ENCODE peak calls at places on chromosomes 1 and 21, in four cellular contexts. G is retinal pigment epithelial cell, L is PC-9, R is BE2C. T is an unnamed sample.

GRCh38 chr1:2427051-2427450 is 14.7 kb upstream of the PEX10 start:
- DNase-seq in R (no peak), L (no peak), G (no peak), T (no peak)

GRCh38 chr1:244820131-244820530 is 15.3 kb upstream of the COX20 start:
- DNase-seq in L (peak), G (no peak), R (no peak), T (no peak)

GRCh38 chr1:197268012-197268411 is at the start of gene CRB1:
- DNase-seq in G (no peak), R (no peak), L (no peak), T (no peak)

GRCh38 chr21:31713973-31714740 is 17.8 kb downstream of the SCAF4 start:
- DNase-seq in R (no peak), L (no peak), G (no peak), T (no peak)

GRCh38 chr1:230869499-230869898 is 1.2 kb upstream of the C1orf198 start:
- DNase-seq in R (no peak), G (no peak), L (no peak), T (no peak)

GRCh38 chr1:41493626-41494350 is 9.3 kb upstream of the EDN2 start:
- DNase-seq in G (no peak), R (no peak), L (no peak), T (no peak)

GRCh38 chr1:117231748-117232373 is 21.1 kb upstream of the VTCN1 start:
- DNase-seq in G (no peak), R (no peak), L (no peak), T (no peak)

GRCh38 chr1:53176452-53177344 is 19.9 kb upstream of the CPT2 start:
- DNase-seq in R (peak), G (no peak), L (peak), T (no peak)

GRCh38 chr1:175015243-175015642 is 8.0 kb downstream of the MRPS14 start:
- DNase-seq in L (no peak), G (no peak), R (no peak), T (no peak)

DNA sequence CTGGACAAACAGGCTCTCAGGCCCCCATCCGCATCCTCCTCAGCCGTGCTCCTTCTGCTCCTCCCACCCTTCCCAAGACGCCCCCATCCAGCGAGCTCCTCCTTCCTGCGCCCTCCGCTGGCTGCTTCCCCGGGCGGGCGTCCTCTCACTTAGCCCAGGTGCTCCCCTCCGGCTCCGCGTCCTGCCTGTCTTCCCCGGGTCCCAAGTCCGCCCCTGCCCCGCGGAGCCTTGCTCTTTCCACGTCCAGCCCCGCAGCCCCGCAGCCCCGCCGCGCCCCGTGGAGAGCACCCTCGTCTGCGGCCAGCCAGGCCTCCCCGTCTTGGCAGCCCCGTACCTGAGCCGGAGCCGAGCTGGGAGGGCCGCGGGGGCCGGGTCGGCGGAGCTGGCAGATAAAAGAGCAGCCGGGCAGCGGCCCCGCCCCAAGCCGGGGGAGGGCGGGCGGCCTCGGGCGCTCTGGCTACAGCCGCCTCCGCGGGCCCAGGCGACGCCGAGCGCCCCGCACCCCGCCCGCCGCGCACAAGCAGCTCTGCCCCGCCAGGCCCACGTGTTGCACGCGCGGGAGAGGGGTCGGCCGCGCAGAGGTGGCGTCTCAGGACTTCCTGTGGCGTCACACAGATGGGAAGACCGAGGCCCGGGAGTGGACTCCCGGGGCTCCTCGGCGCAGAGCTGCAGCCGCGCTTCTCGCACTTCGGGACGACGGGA is at the start of gene PAQR7:
- DNase-seq in L (peak), G (no peak), R (peak), T (no peak)
- H3K4me3 ChIP-seq in L (peak), G (peak), R (peak), T (peak)

GRCh38 chr1:118984086-118984989 is 3.8 kb downstream of the TBX15 start:
- DNase-seq in G (no peak), L (no peak), R (no peak), T (no peak)
- TF ChIP-seq CTCF in G (no peak), L (no peak), R (no peak), T (peak)

DNA sequence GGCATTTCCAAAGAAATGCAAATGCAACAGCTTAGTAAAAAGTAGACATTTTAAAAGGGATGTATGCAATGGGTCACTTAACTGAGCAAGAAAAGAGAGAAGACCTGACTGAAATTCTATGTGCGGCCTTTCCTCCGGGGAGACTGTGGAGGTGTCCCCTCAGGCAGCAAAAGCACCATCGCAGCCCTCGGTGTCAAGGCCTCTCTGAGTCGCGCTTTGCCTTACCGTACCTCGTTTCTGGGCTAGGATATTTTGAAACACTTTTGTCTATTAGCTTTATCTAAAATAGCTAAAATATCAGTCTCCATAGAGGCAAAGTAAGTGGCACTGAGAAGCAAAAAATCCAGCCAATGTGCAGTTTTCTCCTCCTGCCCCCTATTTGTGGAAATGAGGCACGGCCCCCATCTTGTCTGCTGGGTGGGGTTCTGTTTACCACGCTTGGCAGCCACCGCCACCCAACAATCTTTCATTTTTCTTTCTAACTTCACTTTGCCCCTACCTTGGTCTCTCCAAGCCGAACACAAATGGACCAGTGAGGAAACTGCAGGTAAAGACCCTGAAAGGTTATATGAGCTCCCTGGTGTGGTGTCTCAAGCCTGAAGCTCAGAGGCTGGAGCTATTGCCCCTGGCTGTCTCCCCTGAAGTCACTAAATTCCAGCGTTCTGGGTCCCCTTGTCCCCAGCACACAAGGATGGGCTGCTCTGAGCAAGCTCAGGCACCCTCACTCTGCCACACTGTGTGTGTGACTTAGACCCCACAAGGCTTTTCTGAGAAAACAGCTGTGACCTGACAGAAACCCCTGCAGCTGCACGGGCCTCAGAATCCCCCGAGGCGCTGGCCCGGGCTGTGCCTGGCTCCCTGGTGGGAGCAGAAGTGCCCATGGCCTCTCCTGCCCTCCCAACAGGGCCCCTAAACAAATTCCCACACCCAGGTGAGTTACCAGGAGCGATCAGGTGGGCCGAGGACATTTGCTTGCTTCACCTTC is 1.6 kb downstream of the CD247 start:
- DNase-seq in G (no peak), R (no peak), L (no peak), T (no peak)
- H3K4me3 ChIP-seq in G (no peak), R (no peak), L (no peak), T (no peak)

GRCh38 chr1:46248122-46248920 is 758 bp downstream of the RAD54L start:
- DNase-seq in G (no peak), L (peak), R (peak), T (no peak)

GRCh38 chr1:46246548-46247432 is 773 bp upstream of the RAD54L start:
- DNase-seq in G (peak), R (no peak), L (no peak), T (no peak)

GRCh38 chr1:46247433-46248121 is at the start of gene RAD54L:
- DNase-seq in G (peak), L (peak), R (peak), T (peak)

GRCh38 chr1:46242918-46243317 is 4.6 kb upstream of the RAD54L start:
- DNase-seq in G (no peak), R (no peak), L (no peak), T (no peak)

GRCh38 chr1:46244656-46245371 is 2.7 kb upstream of the RAD54L start:
- DNase-seq in G (no peak), R (no peak), L (peak), T (no peak)
- TF ChIP-seq CTCF in G (peak), R (peak), L (peak), T (peak)

GRCh38 chr21:44789880-44790279 is 11.7 kb downstream of the UBE2G2 start:
- DNase-seq in G (no peak), R (no peak), L (no peak), T (no peak)
- H3K4me3 ChIP-seq in G (no peak), R (no peak), L (no peak), T (no peak)

GRCh38 chr21:34130598-34130985 is 57.2 kb downstream of the MRPS6 start:
- DNase-seq in L (no peak), G (no peak), R (no peak), T (no peak)

GRCh38 chr21:34128674-34129038 is 55.3 kb downstream of the MRPS6 start:
- DNase-seq in L (no peak), G (no peak), R (peak), T (no peak)

GRCh38 chr21:34128124-34128523 is 54.7 kb downstream of the MRPS6 start:
- DNase-seq in L (no peak), G (no peak), R (no peak), T (no peak)

GRCh38 chr21:34129971-34130597 is 56.7 kb downstream of the MRPS6 start:
- DNase-seq in R (peak), G (no peak), L (no peak), T (no peak)

DNA sequence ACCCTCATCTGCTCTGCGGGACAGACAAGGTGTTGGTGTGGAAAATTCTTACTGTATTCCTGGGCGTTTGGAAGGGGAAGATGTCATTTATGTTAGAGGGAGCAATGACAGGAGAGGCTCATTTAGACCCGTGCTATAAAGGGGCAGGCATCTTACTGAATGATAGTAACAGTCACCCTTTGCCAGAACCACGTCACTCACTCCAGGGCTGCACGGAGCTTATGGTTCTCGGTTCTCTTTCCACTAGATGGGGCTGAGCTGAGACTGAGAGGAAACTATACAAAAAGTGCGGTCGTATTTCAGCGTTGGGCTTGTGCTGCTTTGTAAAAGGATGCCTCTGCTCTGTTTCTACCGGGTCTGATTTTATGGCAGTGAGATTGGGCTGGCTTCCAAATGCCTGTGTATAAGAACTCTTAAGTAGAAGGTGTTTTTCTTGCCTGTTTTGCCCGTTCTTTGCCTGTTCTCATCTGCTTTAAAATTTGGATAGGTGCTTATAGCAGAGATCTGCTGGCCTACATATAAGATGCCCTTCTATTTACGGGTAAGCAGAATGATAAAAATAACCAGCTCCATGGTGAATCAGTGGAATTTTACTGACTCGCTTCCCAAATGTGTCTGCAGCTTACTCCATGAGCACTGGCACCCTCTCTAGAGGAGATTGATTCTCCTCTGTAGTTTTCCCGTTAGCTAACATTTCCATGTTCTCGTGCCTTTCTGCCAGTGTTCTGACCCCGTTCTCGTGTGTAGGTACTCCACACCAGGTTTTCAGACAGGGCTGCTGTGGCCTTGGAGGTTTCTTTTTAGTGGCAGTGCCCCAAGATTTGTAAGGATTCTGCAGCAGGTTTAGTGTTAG is 55.9 kb downstream of the MRPS6 start:
- DNase-seq in R (peak), G (peak), L (no peak), T (peak)
- TF ChIP-seq CTCF in R (peak), G (peak), L (no peak), T (peak)

GRCh38 chr1:13510499-13510898 is 3.3 kb downstream of the LRRC38 start:
- DNase-seq in G (no peak), L (no peak), R (no peak), T (no peak)

GRCh38 chr1:13499422-13499821 is 14.4 kb downstream of the LRRC38 start:
- DNase-seq in L (no peak), G (no peak), R (no peak), T (no peak)

GRCh38 chr1:13507075-13507474 is 6.7 kb downstream of the LRRC38 start:
- DNase-seq in L (no peak), R (no peak), G (no peak), T (no peak)

GRCh38 chr1:13500806-13501205 is 13.0 kb downstream of the LRRC38 start:
- DNase-seq in L (no peak), G (no peak), R (no peak), T (no peak)

GRCh38 chr1:13505020-13505419 is 8.8 kb downstream of the LRRC38 start:
- DNase-seq in R (no peak), L (no peak), G (no peak), T (no peak)
- H3K4me3 ChIP-seq in R (no peak), L (no peak), G (no peak), T (no peak)

GRCh38 chr1:1058921-1059493 is 15.1 kb downstream of the RNF223 start:
- DNase-seq in G (no peak), L (peak), R (peak), T (no peak)
- TF ChIP-seq CTCF in G (no peak), L (no peak), R (no peak), T (peak)

DNA sequence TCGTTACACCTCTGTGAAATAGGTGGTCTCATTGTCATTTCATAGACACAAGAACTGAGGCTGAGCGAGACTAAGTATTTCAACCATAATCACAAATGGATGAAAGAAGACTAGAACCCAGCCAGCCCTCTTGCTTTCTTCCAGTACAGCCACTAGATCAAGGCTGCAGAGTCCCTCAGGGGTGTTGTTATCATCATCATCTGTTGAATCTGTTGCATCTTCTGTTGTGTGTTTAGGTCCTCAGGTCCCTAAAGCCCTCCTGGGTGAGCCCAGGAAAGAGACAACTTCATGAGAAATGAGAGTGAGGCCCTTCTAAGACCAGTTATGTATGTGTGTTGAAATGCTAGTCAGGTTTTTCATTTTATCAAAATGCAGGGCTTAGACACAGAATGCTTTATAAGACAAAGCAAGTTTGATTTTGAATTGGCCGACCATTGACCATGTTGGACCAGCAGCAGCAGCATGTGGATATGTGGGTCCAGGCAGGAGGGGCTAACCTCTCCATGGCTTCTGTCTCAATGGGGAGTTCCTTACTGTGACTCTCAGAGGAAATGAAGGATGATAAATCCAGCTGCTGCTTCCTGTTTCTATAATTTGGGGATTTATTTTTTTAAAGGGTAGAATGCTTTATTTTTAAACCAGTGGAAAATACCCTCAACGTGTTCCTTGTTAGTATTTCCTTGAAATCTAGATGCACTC is 86.5 kb upstream of the ZNF326 start:
- DNase-seq in R (no peak), G (no peak), L (no peak), T (no peak)
- H3K4me3 ChIP-seq in R (no peak), G (no peak), L (peak), T (no peak)